ENCODE peak calls at places on chromosomes 1 and 21, in eight cellular contexts. M is sigmoid colon, N is GM12878, D is uterus, P is HCT116, I is IMR-90, T is tibial nerve, Y is esophagus muscularis mucosa. L is an unnamed sample.

GRCh38 chr1:205286335-205286950 is 35.1 kb downstream of the NUAK2 start:
- DNase-seq in P (no peak), T (no peak), N (peak), I (peak), M (no peak), Y (no peak), D (no peak), L (no peak)

GRCh38 chr1:170494369-170494768 is 37.6 kb upstream of the GORAB start:
- DNase-seq in D (peak), I (peak), M (no peak), N (no peak), Y (no peak), P (no peak), T (no peak), L (no peak)

GRCh38 chr1:23426828-23427227 is 2.3 kb upstream of the TCEA3 start:
- DNase-seq in P (no peak), Y (no peak), N (no peak), D (no peak), M (no peak), I (no peak), T (no peak), L (no peak)

GRCh38 chr1:152049291-152050073 is 12.7 kb upstream of the S100A11 start:
- DNase-seq in D (no peak), Y (no peak), I (peak), P (no peak), M (no peak), N (no peak), T (no peak), L (no peak)

GRCh38 chr1:54721719-54722118 is 6.1 kb downstream of the TTC4 start:
- DNase-seq in D (no peak), P (no peak), M (no peak), N (no peak), I (no peak), Y (no peak), T (no peak), L (no peak)

GRCh38 chr21:38095220-38095619 is 161.6 kb upstream of the KCNJ15 start:
- DNase-seq in N (no peak), D (no peak), P (no peak), T (no peak), I (no peak), Y (no peak), M (no peak), L (no peak)

GRCh38 chr1:81920245-81920740 is 119.6 kb downstream of the ADGRL2 start:
- DNase-seq in T (no peak), N (no peak), Y (no peak), P (no peak), I (peak), M (no peak), D (no peak), L (peak)

GRCh38 chr1:181081399-181081798 is 7.1 kb upstream of the IER5 start:
- DNase-seq in I (no peak), D (no peak), M (no peak), N (no peak), Y (no peak), T (no peak), P (no peak), L (no peak)

DNA sequence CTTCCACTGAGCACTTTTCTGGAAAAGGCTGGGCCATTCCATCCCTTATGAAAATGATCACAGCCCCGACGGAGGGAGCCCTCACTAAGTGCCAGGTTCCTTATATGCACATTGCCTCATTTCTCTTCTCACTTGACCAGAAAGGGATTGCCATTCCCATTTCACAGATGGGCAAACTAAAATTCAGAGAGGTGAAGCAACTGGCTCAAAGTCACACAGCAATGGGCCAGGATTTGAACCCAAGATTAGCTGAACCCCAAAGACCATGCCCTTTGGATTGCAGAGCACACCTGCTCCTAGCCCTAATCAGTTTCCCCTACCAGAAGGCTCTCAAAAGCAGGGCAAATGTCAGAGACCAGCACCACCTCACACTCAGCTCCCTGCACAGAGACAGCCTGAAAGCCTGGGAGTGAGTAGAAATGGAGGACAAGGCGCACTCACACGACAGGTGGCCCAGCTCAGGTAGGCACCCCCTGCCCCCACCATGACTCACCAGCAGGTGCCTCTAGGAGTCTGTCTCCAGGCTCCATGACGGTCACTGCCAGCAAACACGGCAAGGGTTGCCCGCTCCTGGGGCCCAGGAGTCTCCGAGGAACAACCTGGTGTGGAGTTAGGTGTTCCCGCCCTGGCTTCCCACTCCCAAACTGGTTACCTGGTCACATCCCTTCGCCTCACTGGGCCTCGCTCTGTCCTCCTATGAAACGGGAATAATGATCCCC is 21.7 kb downstream of the SDC3 start:
- DNase-seq in N (no peak), Y (no peak), P (no peak), T (no peak), I (no peak), D (no peak), M (no peak), L (no peak)
- TF ChIP-seq CTCF in N (no peak), Y (no peak), P (no peak), T (no peak), I (no peak), D (no peak), M (no peak), L (no peak)

GRCh38 chr1:160642281-160642644 is 4.6 kb downstream of the SLAMF1 start:
- DNase-seq in N (no peak), T (no peak), I (no peak), Y (peak), P (no peak), M (no peak), D (no peak), L (no peak)
- TF ChIP-seq POLR2A in N (peak), T (no peak), I (no peak), Y (no peak), P (no peak), M (no peak), D (no peak), L (no peak)

DNA sequence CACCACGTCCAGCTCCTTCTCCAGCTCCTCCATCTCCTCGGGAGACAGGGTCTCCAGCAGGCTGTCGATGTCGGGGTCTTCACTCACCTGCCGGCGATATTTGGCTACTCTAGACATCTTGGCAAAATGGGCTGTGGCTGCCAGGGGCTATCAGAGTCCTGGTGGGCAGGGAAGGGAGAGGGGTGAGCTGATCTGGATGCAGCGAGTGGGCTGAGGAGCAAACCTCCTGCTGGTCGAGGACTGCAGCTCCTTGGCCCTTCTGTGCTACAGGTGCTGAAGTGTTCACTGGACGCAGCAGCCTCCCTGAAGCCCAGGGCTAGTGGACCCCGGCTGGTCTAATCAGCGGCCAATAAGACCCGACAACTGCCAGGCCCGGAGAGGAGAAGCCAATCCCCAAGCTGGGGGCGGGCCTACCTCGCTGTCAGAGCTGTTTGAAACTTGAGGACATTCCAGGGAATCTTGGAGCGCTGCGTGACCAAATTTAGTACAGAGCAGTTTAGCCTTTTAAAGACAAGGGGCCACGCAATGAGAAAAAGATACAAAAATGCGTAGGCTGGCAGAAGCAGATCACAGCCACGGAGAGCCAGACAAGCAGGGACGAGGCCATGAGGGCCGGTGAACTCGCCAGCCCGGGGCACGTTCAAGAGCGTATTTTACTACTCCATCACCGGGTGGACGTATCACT is at the start of gene LMOD1:
- DNase-seq in I (peak), N (no peak), T (peak), D (peak), M (peak), Y (peak), P (no peak), L (peak)
- TF ChIP-seq CTCF in I (no peak), N (no peak), T (no peak), D (no peak), M (no peak), Y (peak), P (no peak), L (no peak)

GRCh38 chr1:236284291-236284711 is 2.5 kb upstream of the ERO1B start:
- DNase-seq in M (no peak), P (no peak), Y (no peak), T (no peak), N (peak), D (no peak), I (no peak), L (no peak)
- TF ChIP-seq POLR2A in M (no peak), P (no peak), Y (no peak), T (no peak), N (no peak), D (no peak), I (no peak), L (no peak)

GRCh38 chr1:244231193-244231571 is 180.1 kb downstream of the ZBTB18 start:
- DNase-seq in Y (no peak), I (no peak), T (no peak), D (no peak), N (no peak), P (no peak), M (no peak), L (no peak)

GRCh38 chr1:244236721-244237120 is 185.6 kb downstream of the ZBTB18 start:
- DNase-seq in T (no peak), I (no peak), P (no peak), Y (no peak), D (no peak), M (no peak), N (no peak), L (no peak)

GRCh38 chr1:244231572-244232315 is 180.7 kb downstream of the ZBTB18 start:
- DNase-seq in M (no peak), N (no peak), T (no peak), P (no peak), Y (no peak), I (peak), D (no peak), L (peak)

GRCh38 chr1:244236101-244236500 is 185.0 kb downstream of the ZBTB18 start:
- DNase-seq in P (no peak), Y (no peak), D (no peak), T (no peak), M (no peak), N (no peak), I (peak), L (no peak)

GRCh38 chr1:244234009-244234643 is 183.0 kb downstream of the ZBTB18 start:
- DNase-seq in M (no peak), T (no peak), I (no peak), N (no peak), P (no peak), D (no peak), Y (no peak), L (no peak)
- TF ChIP-seq CTCF in M (no peak), T (no peak), I (no peak), N (no peak), P (no peak), D (no peak), Y (no peak), L (no peak)

DNA sequence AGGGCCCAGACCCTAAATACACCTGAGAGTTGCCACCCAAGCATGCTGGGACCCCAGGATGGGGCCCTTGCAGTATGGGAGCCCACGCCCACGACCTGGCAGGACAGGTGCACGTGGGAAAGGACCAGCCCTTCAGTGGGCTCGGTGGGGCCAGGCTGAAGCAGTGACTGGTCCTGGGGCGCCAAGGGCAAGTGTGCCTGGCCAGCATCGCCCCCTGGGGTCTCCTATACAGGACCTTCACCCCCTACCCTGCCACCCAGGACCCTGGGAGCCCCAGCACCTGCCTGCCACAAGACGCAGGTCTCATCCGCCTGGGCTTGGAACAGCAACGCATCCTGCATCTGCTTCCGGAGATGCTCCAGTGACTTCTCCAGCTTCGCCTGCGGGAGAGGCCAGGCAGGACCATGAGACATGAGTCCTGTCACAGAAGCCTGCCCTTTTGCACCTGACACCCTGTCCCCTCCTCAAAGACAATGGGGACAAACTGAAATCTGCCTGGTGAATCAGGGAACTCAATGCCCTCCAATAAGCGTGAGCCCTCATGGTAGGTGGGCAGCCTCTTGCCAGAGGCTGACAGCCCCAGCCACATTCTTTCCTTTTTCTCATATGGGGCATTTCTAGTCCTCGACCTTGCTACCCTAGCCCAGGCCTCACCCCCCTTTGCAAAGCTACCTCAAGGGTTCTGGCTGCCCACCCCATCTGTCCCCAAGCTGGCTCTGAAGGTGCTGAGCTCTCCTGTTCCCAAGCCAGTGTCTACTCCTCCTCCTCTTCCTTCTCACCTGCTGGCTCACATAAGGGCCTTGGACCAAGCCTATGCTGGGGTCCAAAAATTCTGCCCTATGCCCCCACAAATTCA is 4.6 kb downstream of the TRIM11 start:
- DNase-seq in T (no peak), Y (no peak), D (no peak), I (no peak), P (no peak), M (no peak), N (no peak), L (peak)
- TF ChIP-seq POLR2A in T (no peak), Y (no peak), D (no peak), I (no peak), P (no peak), M (no peak), N (peak), L (no peak)

GRCh38 chr1:93701619-93702018 is 20.0 kb upstream of the BCAR3 start:
- DNase-seq in P (peak), T (no peak), I (peak), Y (no peak), N (no peak), D (no peak), M (peak), L (no peak)
- TF ChIP-seq CTCF in P (no peak), T (no peak), I (no peak), Y (no peak), N (no peak), D (no peak), M (no peak), L (no peak)

GRCh38 chr1:26353976-26354820 is at the start of gene CRYBG2:
- DNase-seq in I (no peak), M (no peak), P (peak), T (no peak), D (no peak), N (no peak), Y (no peak), L (no peak)
- TF ChIP-seq POLR2A in I (no peak), M (no peak), P (no peak), T (no peak), D (no peak), N (no peak), Y (no peak), L (no peak)